ENCODE peak calls at places on chromosomes 12 and 14, in eight cellular contexts. One of them, this sample, is unnamed.

GRCh38 chr14:91980157-91980556 is 32.7 kb upstream of the FBLN5 start:
- DNase-seq in adrenal gland: no peak
- DNase-seq in HepG2: no peak
- DNase-seq in spleen: no peak
- DNase-seq in heart left ventricle: no peak
- DNase-seq in esophagus squamous epithelium: no peak
- DNase-seq in right lobe of liver: no peak
- DNase-seq in erythroblast: peak; percentile 34
- DNase-seq in this sample: peak; percentile 63

GRCh38 chr12:42960087-42960527 is 370.6 kb upstream of the PRICKLE1 start:
- DNase-seq in erythroblast: no peak
- DNase-seq in right lobe of liver: no peak
- DNase-seq in heart left ventricle: no peak
- DNase-seq in adrenal gland: no peak
- DNase-seq in HepG2: no peak
- DNase-seq in spleen: no peak
- DNase-seq in esophagus squamous epithelium: no peak
- DNase-seq in this sample: no peak

GRCh38 chr14:61750708-61751474 is 11.3 kb upstream of the SNAPC1 start:
- DNase-seq in adrenal gland: peak; percentile 89
- DNase-seq in HepG2: no peak
- DNase-seq in esophagus squamous epithelium: peak; percentile 35
- DNase-seq in erythroblast: peak; percentile 82
- DNase-seq in heart left ventricle: peak; percentile 89
- DNase-seq in right lobe of liver: peak; percentile 88
- DNase-seq in spleen: peak; percentile 97
- DNase-seq in this sample: no peak

GRCh38 chr12:66302827-66303169 is 505 bp downstream of the HELB start:
- DNase-seq in heart left ventricle: no peak
- DNase-seq in spleen: no peak
- DNase-seq in erythroblast: no peak
- DNase-seq in esophagus squamous epithelium: no peak
- DNase-seq in right lobe of liver: no peak
- DNase-seq in HepG2: no peak
- DNase-seq in adrenal gland: no peak
- DNase-seq in this sample: no peak

GRCh38 chr12:47846294-47846996 is 26.7 kb upstream of the HDAC7 start:
- DNase-seq in spleen: peak; percentile 49
- DNase-seq in esophagus squamous epithelium: no peak
- DNase-seq in HepG2: no peak
- DNase-seq in heart left ventricle: no peak
- DNase-seq in right lobe of liver: no peak
- DNase-seq in adrenal gland: no peak
- DNase-seq in erythroblast: no peak
- DNase-seq in this sample: no peak

GRCh38 chr12:104902125-104902524 is 56.0 kb downstream of the SLC41A2 start:
- DNase-seq in adrenal gland: no peak
- DNase-seq in spleen: no peak
- DNase-seq in heart left ventricle: no peak
- DNase-seq in right lobe of liver: no peak
- DNase-seq in HepG2: no peak
- DNase-seq in esophagus squamous epithelium: no peak
- DNase-seq in erythroblast: no peak
- DNase-seq in this sample: no peak

GRCh38 chr12:75592086-75592485 is 80.7 kb upstream of the KRR1 start:
- DNase-seq in heart left ventricle: no peak
- DNase-seq in erythroblast: no peak
- DNase-seq in HepG2: no peak
- DNase-seq in spleen: no peak
- DNase-seq in adrenal gland: no peak
- DNase-seq in right lobe of liver: no peak
- DNase-seq in esophagus squamous epithelium: no peak
- DNase-seq in this sample: no peak

GRCh38 chr12:108823804-108824203 is 33.6 kb downstream of the SSH1 start:
- DNase-seq in HepG2: no peak
- DNase-seq in heart left ventricle: no peak
- DNase-seq in esophagus squamous epithelium: no peak
- DNase-seq in erythroblast: peak; percentile 23
- DNase-seq in adrenal gland: no peak
- DNase-seq in right lobe of liver: no peak
- DNase-seq in spleen: peak; percentile 25
- DNase-seq in this sample: no peak

GRCh38 chr14:93316716-93317115 is 16.1 kb downstream of the BTBD7 start:
- DNase-seq in esophagus squamous epithelium: no peak
- DNase-seq in spleen: no peak
- DNase-seq in right lobe of liver: no peak
- DNase-seq in erythroblast: no peak
- DNase-seq in heart left ventricle: no peak
- DNase-seq in HepG2: no peak
- DNase-seq in adrenal gland: no peak
- DNase-seq in this sample: no peak

GRCh38 chr12:124660846-124661245 is 93.4 kb upstream of the NCOR2 start:
- DNase-seq in right lobe of liver: no peak
- DNase-seq in esophagus squamous epithelium: no peak
- DNase-seq in erythroblast: no peak
- DNase-seq in adrenal gland: no peak
- DNase-seq in spleen: no peak
- DNase-seq in heart left ventricle: no peak
- DNase-seq in HepG2: no peak
- DNase-seq in this sample: no peak

GRCh38 chr12:12396727-12397126 is 39.8 kb downstream of the BORCS5 start:
- DNase-seq in spleen: no peak
- DNase-seq in adrenal gland: no peak
- DNase-seq in erythroblast: no peak
- DNase-seq in esophagus squamous epithelium: no peak
- DNase-seq in HepG2: no peak
- DNase-seq in right lobe of liver: no peak
- DNase-seq in heart left ventricle: no peak
- DNase-seq in this sample: no peak

GRCh38 chr12:123006977-123007376 is 26.5 kb downstream of the ARL6IP4 start:
- DNase-seq in adrenal gland: no peak
- DNase-seq in heart left ventricle: no peak
- DNase-seq in spleen: no peak
- DNase-seq in erythroblast: no peak
- DNase-seq in HepG2: no peak
- DNase-seq in esophagus squamous epithelium: no peak
- DNase-seq in right lobe of liver: no peak
- DNase-seq in this sample: no peak

GRCh38 chr14:69483765-69484443 is 624 bp upstream of the PLEKHD1 start:
- DNase-seq in right lobe of liver: no peak
- DNase-seq in heart left ventricle: no peak
- DNase-seq in HepG2: no peak
- DNase-seq in erythroblast: no peak
- DNase-seq in adrenal gland: peak; percentile 40
- DNase-seq in esophagus squamous epithelium: no peak
- DNase-seq in spleen: no peak
- DNase-seq in this sample: no peak

GRCh38 chr14:61388976-61389576 is 67.7 kb downstream of the PRKCH start:
- DNase-seq in esophagus squamous epithelium: no peak
- DNase-seq in HepG2: no peak
- DNase-seq in spleen: no peak
- DNase-seq in heart left ventricle: no peak
- DNase-seq in erythroblast: no peak
- DNase-seq in right lobe of liver: no peak
- DNase-seq in adrenal gland: no peak
- DNase-seq in this sample: no peak

GRCh38 chr12:131347732-131348131 is 363.2 kb upstream of the SFSWAP start:
- DNase-seq in adrenal gland: no peak
- DNase-seq in HepG2: no peak
- DNase-seq in erythroblast: no peak
- DNase-seq in esophagus squamous epithelium: no peak
- DNase-seq in right lobe of liver: no peak
- DNase-seq in spleen: no peak
- DNase-seq in heart left ventricle: no peak
- DNase-seq in this sample: no peak

GRCh38 chr12:77925536-77926108 is 94.9 kb downstream of the NAV3 start:
- DNase-seq in adrenal gland: peak; percentile 77
- DNase-seq in erythroblast: peak; percentile 64
- DNase-seq in esophagus squamous epithelium: no peak
- DNase-seq in HepG2: peak; percentile 78
- DNase-seq in spleen: peak; percentile 70
- DNase-seq in heart left ventricle: peak; percentile 73
- DNase-seq in right lobe of liver: peak; percentile 56
- DNase-seq in this sample: no peak

GRCh38 chr14:81269100-81269978 is 48.6 kb upstream of the GTF2A1 start:
- DNase-seq in heart left ventricle: no peak
- DNase-seq in spleen: no peak
- DNase-seq in HepG2: peak; percentile 70
- DNase-seq in erythroblast: peak; percentile 74
- DNase-seq in esophagus squamous epithelium: no peak
- DNase-seq in adrenal gland: peak; percentile 47
- DNase-seq in right lobe of liver: no peak
- DNase-seq in this sample: peak; percentile 29

GRCh38 chr14:68655961-68656360 is 136.9 kb downstream of the ZFP36L1 start:
- DNase-seq in right lobe of liver: no peak
- DNase-seq in esophagus squamous epithelium: no peak
- DNase-seq in heart left ventricle: no peak
- DNase-seq in HepG2: peak; percentile 26
- DNase-seq in spleen: no peak
- DNase-seq in erythroblast: no peak
- DNase-seq in adrenal gland: no peak
- DNase-seq in this sample: no peak

GRCh38 chr14:61145903-61146411 is 135.2 kb downstream of the TMEM30B start:
- DNase-seq in spleen: no peak
- DNase-seq in esophagus squamous epithelium: no peak
- DNase-seq in adrenal gland: no peak
- DNase-seq in right lobe of liver: no peak
- DNase-seq in HepG2: no peak
- DNase-seq in heart left ventricle: no peak
- DNase-seq in erythroblast: no peak
- DNase-seq in this sample: no peak

GRCh38 chr14:59768855-59769254 is 101.7 kb downstream of the RTN1 start:
- DNase-seq in adrenal gland: no peak
- DNase-seq in HepG2: no peak
- DNase-seq in erythroblast: no peak
- DNase-seq in spleen: no peak
- DNase-seq in esophagus squamous epithelium: no peak
- DNase-seq in right lobe of liver: no peak
- DNase-seq in heart left ventricle: no peak
- DNase-seq in this sample: no peak

GRCh38 chr12:58678753-58679152 is 241.6 kb downstream of the LRIG3 start:
- DNase-seq in erythroblast: no peak
- DNase-seq in HepG2: no peak
- DNase-seq in right lobe of liver: no peak
- DNase-seq in heart left ventricle: no peak
- DNase-seq in esophagus squamous epithelium: no peak
- DNase-seq in spleen: no peak
- DNase-seq in adrenal gland: no peak
- DNase-seq in this sample: no peak

GRCh38 chr14:21090194-21090939 is 8.1 kb downstream of the ZNF219 start:
- DNase-seq in adrenal gland: peak; percentile 56
- DNase-seq in heart left ventricle: no peak
- DNase-seq in spleen: peak; percentile 87
- DNase-seq in right lobe of liver: peak; percentile 62
- DNase-seq in esophagus squamous epithelium: no peak
- DNase-seq in HepG2: no peak
- DNase-seq in erythroblast: peak; percentile 40
- DNase-seq in this sample: no peak

GRCh38 chr12:58117667-58118066 is 176.3 kb downstream of the ATP23 start:
- DNase-seq in esophagus squamous epithelium: no peak
- DNase-seq in erythroblast: no peak
- DNase-seq in right lobe of liver: no peak
- DNase-seq in spleen: no peak
- DNase-seq in HepG2: no peak
- DNase-seq in heart left ventricle: no peak
- DNase-seq in adrenal gland: no peak
- DNase-seq in this sample: no peak

GRCh38 chr12:109761631-109761950 is 48.0 kb downstream of the FAM222A start:
- DNase-seq in right lobe of liver: peak; percentile 40
- DNase-seq in erythroblast: no peak
- DNase-seq in HepG2: no peak
- DNase-seq in heart left ventricle: no peak
- DNase-seq in spleen: no peak
- DNase-seq in adrenal gland: peak; percentile 15
- DNase-seq in esophagus squamous epithelium: no peak
- DNase-seq in this sample: no peak

GRCh38 chr14:61003571-61003970 is 22.5 kb downstream of the SLC38A6 start:
- DNase-seq in erythroblast: no peak
- DNase-seq in HepG2: no peak
- DNase-seq in esophagus squamous epithelium: no peak
- DNase-seq in adrenal gland: no peak
- DNase-seq in heart left ventricle: no peak
- DNase-seq in right lobe of liver: no peak
- DNase-seq in spleen: no peak
- DNase-seq in this sample: no peak

DNA sequence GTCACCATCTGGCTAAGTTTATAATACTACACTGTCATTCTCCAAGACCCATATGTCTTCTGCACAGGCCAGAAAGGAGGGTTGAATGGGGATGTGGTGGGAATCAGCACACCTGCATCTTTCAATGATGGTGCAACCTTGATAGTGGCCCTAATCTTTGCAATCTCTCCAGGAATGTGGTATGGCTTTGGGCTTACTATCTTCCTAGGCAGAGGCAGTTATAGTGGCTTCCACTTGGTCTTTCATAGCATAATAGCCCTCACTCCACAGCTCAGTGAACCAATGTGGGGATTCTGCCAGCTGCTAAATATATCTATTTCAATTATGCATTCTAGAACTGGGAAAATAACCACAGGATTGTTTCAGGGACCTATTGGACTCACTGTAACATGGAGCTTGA is 61.8 kb upstream of the ATP2B1 start:
- DNase-seq in HepG2: no peak
- DNase-seq in erythroblast: no peak
- DNase-seq in spleen: no peak
- DNase-seq in esophagus squamous epithelium: no peak
- DNase-seq in heart left ventricle: no peak
- DNase-seq in adrenal gland: no peak
- DNase-seq in right lobe of liver: no peak
- DNase-seq in this sample: no peak
- TF ChIP-seq POLR2A in HepG2: no peak
- TF ChIP-seq POLR2A in erythroblast: no peak
- TF ChIP-seq POLR2A in spleen: no peak
- TF ChIP-seq POLR2A in esophagus squamous epithelium: no peak
- TF ChIP-seq POLR2A in heart left ventricle: no peak
- TF ChIP-seq POLR2A in adrenal gland: no peak
- TF ChIP-seq POLR2A in right lobe of liver: no peak
- TF ChIP-seq POLR2A in this sample: no peak

GRCh38 chr12:94650143-94651056 is at the start of gene TMCC3:
- DNase-seq in spleen: peak; percentile 91
- DNase-seq in heart left ventricle: peak; percentile 50
- DNase-seq in right lobe of liver: peak; percentile 70
- DNase-seq in esophagus squamous epithelium: no peak
- DNase-seq in HepG2: no peak
- DNase-seq in erythroblast: peak; percentile 16
- DNase-seq in adrenal gland: peak; percentile 56
- DNase-seq in this sample: no peak
- TF ChIP-seq POLR2A in spleen: no peak
- TF ChIP-seq POLR2A in heart left ventricle: no peak
- TF ChIP-seq POLR2A in right lobe of liver: peak; percentile 63
- TF ChIP-seq POLR2A in esophagus squamous epithelium: peak; percentile 79
- TF ChIP-seq POLR2A in HepG2: no peak
- TF ChIP-seq POLR2A in erythroblast: no peak
- TF ChIP-seq POLR2A in adrenal gland: no peak
- TF ChIP-seq POLR2A in this sample: no peak

GRCh38 chr14:75578099-75578785 is at the start of gene FLVCR2:
- DNase-seq in erythroblast: peak; percentile 49
- DNase-seq in esophagus squamous epithelium: no peak
- DNase-seq in right lobe of liver: peak; percentile 93
- DNase-seq in adrenal gland: peak; percentile 91
- DNase-seq in spleen: peak; percentile 93
- DNase-seq in heart left ventricle: peak; percentile 86
- DNase-seq in HepG2: peak; percentile 44
- DNase-seq in this sample: peak; percentile 59
- TF ChIP-seq POLR2A in erythroblast: no peak
- TF ChIP-seq POLR2A in esophagus squamous epithelium: peak; percentile 46
- TF ChIP-seq POLR2A in right lobe of liver: peak; percentile 80
- TF ChIP-seq POLR2A in adrenal gland: peak; percentile 63
- TF ChIP-seq POLR2A in spleen: no peak
- TF ChIP-seq POLR2A in heart left ventricle: no peak
- TF ChIP-seq POLR2A in HepG2: no peak
- TF ChIP-seq POLR2A in this sample: no peak

GRCh38 chr14:54489731-54490447 is 1.1 kb upstream of the GMFB start:
- DNase-seq in spleen: no peak
- DNase-seq in heart left ventricle: no peak
- DNase-seq in HepG2: no peak
- DNase-seq in esophagus squamous epithelium: no peak
- DNase-seq in right lobe of liver: no peak
- DNase-seq in erythroblast: no peak
- DNase-seq in adrenal gland: no peak
- DNase-seq in this sample: no peak
- TF ChIP-seq POLR2A in spleen: no peak
- TF ChIP-seq POLR2A in heart left ventricle: no peak
- TF ChIP-seq POLR2A in HepG2: no peak
- TF ChIP-seq POLR2A in esophagus squamous epithelium: no peak
- TF ChIP-seq POLR2A in right lobe of liver: no peak
- TF ChIP-seq POLR2A in erythroblast: no peak
- TF ChIP-seq POLR2A in adrenal gland: no peak
- TF ChIP-seq POLR2A in this sample: no peak

This sample was measured in H54.